ENCODE peak calls at places on chromosomes 13 and 19, in ten cellular contexts. One of them, this sample, is unnamed.

GRCh38 chr13:72174549-72174948 is 307.5 kb upstream of the DACH1 start:
- DNase-seq in choroid plexus epithelial cell: peak; percentile 11
- DNase-seq in body of pancreas: no peak
- DNase-seq in natural killer cell: no peak
- DNase-seq in foreskin keratinocyte: no peak
- DNase-seq in GM12865: no peak
- DNase-seq in cardiac fibroblast: no peak
- DNase-seq in sigmoid colon: no peak
- DNase-seq in foreskin fibroblast: no peak
- DNase-seq in cardiac muscle cell: no peak
- DNase-seq in this sample: no peak

GRCh38 chr19:7252364-7252763 is 41.9 kb downstream of the INSR start:
- DNase-seq in foreskin keratinocyte: no peak
- DNase-seq in body of pancreas: peak; percentile 75
- DNase-seq in GM12865: no peak
- DNase-seq in cardiac fibroblast: no peak
- DNase-seq in cardiac muscle cell: no peak
- DNase-seq in natural killer cell: no peak
- DNase-seq in sigmoid colon: no peak
- DNase-seq in foreskin fibroblast: no peak
- DNase-seq in choroid plexus epithelial cell: no peak
- DNase-seq in this sample: no peak

GRCh38 chr13:46751811-46752635 is 44.9 kb downstream of the ESD start:
- DNase-seq in cardiac muscle cell: no peak
- DNase-seq in natural killer cell: peak; percentile 62
- DNase-seq in foreskin keratinocyte: no peak
- DNase-seq in choroid plexus epithelial cell: peak; percentile 18
- DNase-seq in cardiac fibroblast: no peak
- DNase-seq in foreskin fibroblast: peak; percentile 15
- DNase-seq in body of pancreas: no peak
- DNase-seq in sigmoid colon: no peak
- DNase-seq in GM12865: peak; percentile 43
- DNase-seq in this sample: no peak

GRCh38 chr13:70604448-70604847 is 496.2 kb upstream of the KLHL1 start:
- DNase-seq in body of pancreas: peak; percentile 23
- DNase-seq in natural killer cell: no peak
- DNase-seq in foreskin fibroblast: no peak
- DNase-seq in cardiac fibroblast: no peak
- DNase-seq in sigmoid colon: no peak
- DNase-seq in cardiac muscle cell: peak; percentile 45
- DNase-seq in GM12865: no peak
- DNase-seq in foreskin keratinocyte: no peak
- DNase-seq in choroid plexus epithelial cell: no peak
- DNase-seq in this sample: no peak

GRCh38 chr19:48319647-48320537 is 5.5 kb upstream of the EMP3 start:
- DNase-seq in natural killer cell: peak; percentile 82
- DNase-seq in foreskin fibroblast: peak; percentile 92
- DNase-seq in body of pancreas: peak; percentile 93
- DNase-seq in cardiac fibroblast: peak; percentile 88
- DNase-seq in GM12865: peak; percentile 76
- DNase-seq in foreskin keratinocyte: no peak
- DNase-seq in sigmoid colon: peak; percentile 90
- DNase-seq in choroid plexus epithelial cell: peak; percentile 85
- DNase-seq in cardiac muscle cell: peak; percentile 91
- DNase-seq in this sample: no peak

GRCh38 chr19:33736158-33736557 is 60.5 kb upstream of the KCTD15 start:
- DNase-seq in body of pancreas: no peak
- DNase-seq in choroid plexus epithelial cell: no peak
- DNase-seq in foreskin keratinocyte: no peak
- DNase-seq in cardiac fibroblast: no peak
- DNase-seq in natural killer cell: no peak
- DNase-seq in sigmoid colon: no peak
- DNase-seq in foreskin fibroblast: no peak
- DNase-seq in GM12865: no peak
- DNase-seq in cardiac muscle cell: no peak
- DNase-seq in this sample: no peak

GRCh38 chr19:3440082-3440481 is 40.2 kb downstream of the SMIM24 start:
- DNase-seq in foreskin keratinocyte: no peak
- DNase-seq in GM12865: peak; percentile 68
- DNase-seq in body of pancreas: peak; percentile 57
- DNase-seq in cardiac muscle cell: no peak
- DNase-seq in foreskin fibroblast: peak; percentile 42
- DNase-seq in sigmoid colon: peak; percentile 74
- DNase-seq in choroid plexus epithelial cell: no peak
- DNase-seq in cardiac fibroblast: no peak
- DNase-seq in natural killer cell: peak; percentile 44
- DNase-seq in this sample: no peak

GRCh38 chr13:59261928-59262488 is 901.7 kb downstream of the DIAPH3 start:
- DNase-seq in cardiac muscle cell: peak; percentile 60
- DNase-seq in natural killer cell: no peak
- DNase-seq in choroid plexus epithelial cell: peak; percentile 58
- DNase-seq in foreskin keratinocyte: no peak
- DNase-seq in body of pancreas: no peak
- DNase-seq in sigmoid colon: no peak
- DNase-seq in foreskin fibroblast: no peak
- DNase-seq in GM12865: peak; percentile 9
- DNase-seq in cardiac fibroblast: peak; percentile 44
- DNase-seq in this sample: no peak

GRCh38 chr13:85501616-85502015 is 297.6 kb downstream of the SLITRK6 start:
- DNase-seq in sigmoid colon: no peak
- DNase-seq in cardiac fibroblast: no peak
- DNase-seq in foreskin keratinocyte: no peak
- DNase-seq in cardiac muscle cell: no peak
- DNase-seq in foreskin fibroblast: no peak
- DNase-seq in natural killer cell: no peak
- DNase-seq in choroid plexus epithelial cell: no peak
- DNase-seq in body of pancreas: no peak
- DNase-seq in GM12865: no peak
- DNase-seq in this sample: no peak

GRCh38 chr13:78136966-78137365 is 218.3 kb upstream of the EDNRB start:
- DNase-seq in cardiac muscle cell: no peak
- DNase-seq in sigmoid colon: no peak
- DNase-seq in GM12865: no peak
- DNase-seq in natural killer cell: no peak
- DNase-seq in foreskin fibroblast: no peak
- DNase-seq in foreskin keratinocyte: no peak
- DNase-seq in body of pancreas: no peak
- DNase-seq in cardiac fibroblast: no peak
- DNase-seq in choroid plexus epithelial cell: no peak
- DNase-seq in this sample: no peak

GRCh38 chr13:78138756-78139155 is 220.1 kb upstream of the EDNRB start:
- DNase-seq in foreskin keratinocyte: no peak
- DNase-seq in foreskin fibroblast: no peak
- DNase-seq in sigmoid colon: no peak
- DNase-seq in cardiac muscle cell: no peak
- DNase-seq in cardiac fibroblast: no peak
- DNase-seq in body of pancreas: no peak
- DNase-seq in choroid plexus epithelial cell: no peak
- DNase-seq in GM12865: no peak
- DNase-seq in natural killer cell: no peak
- DNase-seq in this sample: no peak

GRCh38 chr13:78133511-78133910 is 214.9 kb upstream of the EDNRB start:
- DNase-seq in foreskin keratinocyte: no peak
- DNase-seq in sigmoid colon: no peak
- DNase-seq in cardiac fibroblast: no peak
- DNase-seq in body of pancreas: no peak
- DNase-seq in natural killer cell: no peak
- DNase-seq in cardiac muscle cell: no peak
- DNase-seq in foreskin fibroblast: no peak
- DNase-seq in GM12865: no peak
- DNase-seq in choroid plexus epithelial cell: no peak
- DNase-seq in this sample: no peak

GRCh38 chr13:78139765-78140164 is 221.1 kb upstream of the EDNRB start:
- DNase-seq in choroid plexus epithelial cell: no peak
- DNase-seq in cardiac fibroblast: no peak
- DNase-seq in GM12865: no peak
- DNase-seq in foreskin fibroblast: no peak
- DNase-seq in body of pancreas: no peak
- DNase-seq in foreskin keratinocyte: no peak
- DNase-seq in natural killer cell: no peak
- DNase-seq in sigmoid colon: no peak
- DNase-seq in cardiac muscle cell: no peak
- DNase-seq in this sample: no peak

DNA sequence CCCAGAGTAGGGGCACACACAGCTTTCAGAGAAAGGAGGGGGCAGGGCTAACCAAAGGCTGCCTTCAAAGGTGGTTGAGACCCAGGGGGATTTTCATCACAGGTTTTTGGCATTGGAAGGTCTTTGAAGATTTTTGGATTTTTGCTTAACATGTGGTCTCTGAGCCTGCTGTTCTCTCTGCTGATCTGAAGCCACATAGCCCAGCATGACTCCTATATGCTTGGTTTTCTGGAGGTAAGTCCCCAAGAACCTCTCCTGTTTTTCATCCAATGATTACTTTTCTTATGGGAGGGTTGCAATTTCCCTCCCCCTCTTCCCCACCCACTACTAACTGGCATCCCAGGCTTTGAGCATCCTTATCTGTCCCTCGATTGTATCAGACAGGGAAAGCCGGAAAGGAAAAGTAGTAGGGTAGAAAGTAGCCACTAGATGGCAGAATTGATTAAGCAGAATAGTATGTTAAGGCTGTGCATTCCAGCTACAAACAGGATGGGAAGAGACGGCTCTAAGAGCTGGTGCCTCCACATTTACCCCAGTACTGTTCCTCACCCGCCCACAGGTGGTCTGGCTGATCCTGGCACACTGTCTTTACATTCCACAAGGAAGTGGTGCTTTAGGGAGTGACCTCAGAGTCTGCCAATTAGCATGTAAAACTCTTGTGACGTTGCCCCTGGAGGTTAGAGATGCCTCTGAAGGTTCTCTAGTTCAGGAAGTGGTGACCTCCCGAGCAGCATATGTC is 218.9 kb upstream of the EDNRB start:
- DNase-seq in foreskin fibroblast: peak; percentile 70
- DNase-seq in natural killer cell: no peak
- DNase-seq in foreskin keratinocyte: peak; percentile 66
- DNase-seq in choroid plexus epithelial cell: peak; percentile 81
- DNase-seq in cardiac fibroblast: peak; percentile 71
- DNase-seq in cardiac muscle cell: peak; percentile 73
- DNase-seq in GM12865: peak; percentile 65
- DNase-seq in sigmoid colon: no peak
- DNase-seq in body of pancreas: no peak
- DNase-seq in this sample: peak; percentile 25
- TF ChIP-seq CTCF in foreskin fibroblast: peak; percentile 75
- TF ChIP-seq CTCF in natural killer cell: peak; percentile 57
- TF ChIP-seq CTCF in foreskin keratinocyte: peak; percentile 81
- TF ChIP-seq CTCF in choroid plexus epithelial cell: peak; percentile 78
- TF ChIP-seq CTCF in cardiac fibroblast: peak; percentile 69
- TF ChIP-seq CTCF in cardiac muscle cell: peak; percentile 70
- TF ChIP-seq CTCF in GM12865: peak; percentile 68
- TF ChIP-seq CTCF in sigmoid colon: peak; percentile 63
- TF ChIP-seq CTCF in body of pancreas: peak; percentile 55
- TF ChIP-seq CTCF in this sample: peak; percentile 70

GRCh38 chr19:12696366-12697335 is at the start of gene FBXW9:
- DNase-seq in foreskin keratinocyte: peak; percentile 83
- DNase-seq in natural killer cell: peak; percentile 99
- DNase-seq in choroid plexus epithelial cell: peak; percentile 97
- DNase-seq in GM12865: peak; percentile 98
- DNase-seq in sigmoid colon: peak; percentile 98
- DNase-seq in body of pancreas: peak; percentile 98
- DNase-seq in cardiac muscle cell: peak; percentile 93
- DNase-seq in cardiac fibroblast: peak; percentile 97
- DNase-seq in foreskin fibroblast: peak; percentile 98
- DNase-seq in this sample: peak; percentile 85
- TF ChIP-seq CTCF in foreskin keratinocyte: no peak
- TF ChIP-seq CTCF in natural killer cell: no peak
- TF ChIP-seq CTCF in choroid plexus epithelial cell: no peak
- TF ChIP-seq CTCF in GM12865: no peak
- TF ChIP-seq CTCF in sigmoid colon: no peak
- TF ChIP-seq CTCF in body of pancreas: no peak
- TF ChIP-seq CTCF in cardiac muscle cell: no peak
- TF ChIP-seq CTCF in cardiac fibroblast: no peak
- TF ChIP-seq CTCF in foreskin fibroblast: no peak
- TF ChIP-seq CTCF in this sample: no peak

DNA sequence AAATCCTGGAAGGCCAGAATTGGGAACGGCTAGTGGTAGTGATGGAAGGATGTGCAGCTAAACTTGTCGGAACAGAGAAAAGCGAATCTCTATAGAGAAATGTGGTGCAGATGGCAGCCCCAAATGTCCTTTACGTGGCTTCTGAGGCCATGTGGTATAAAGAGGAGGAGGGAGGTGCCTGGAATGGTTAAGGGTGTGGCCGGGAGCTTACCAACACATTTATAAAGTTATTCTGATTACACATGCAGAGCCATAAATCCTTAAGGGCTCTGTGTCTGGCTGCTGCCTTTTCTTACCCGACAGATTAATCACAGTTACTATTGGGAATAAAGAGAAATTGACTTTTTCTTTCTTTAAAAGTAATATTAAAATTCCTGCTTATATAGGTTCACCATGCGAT is 190.1 kb downstream of the OXGR1 start:
- DNase-seq in sigmoid colon: no peak
- DNase-seq in choroid plexus epithelial cell: no peak
- DNase-seq in foreskin fibroblast: no peak
- DNase-seq in body of pancreas: no peak
- DNase-seq in GM12865: no peak
- DNase-seq in natural killer cell: no peak
- DNase-seq in cardiac muscle cell: no peak
- DNase-seq in cardiac fibroblast: no peak
- DNase-seq in foreskin keratinocyte: no peak
- DNase-seq in this sample: no peak
- TF ChIP-seq CTCF in sigmoid colon: no peak
- TF ChIP-seq CTCF in choroid plexus epithelial cell: no peak
- TF ChIP-seq CTCF in foreskin fibroblast: no peak
- TF ChIP-seq CTCF in body of pancreas: no peak
- TF ChIP-seq CTCF in GM12865: no peak
- TF ChIP-seq CTCF in natural killer cell: no peak
- TF ChIP-seq CTCF in cardiac muscle cell: no peak
- TF ChIP-seq CTCF in cardiac fibroblast: no peak
- TF ChIP-seq CTCF in foreskin keratinocyte: no peak
- TF ChIP-seq CTCF in this sample: no peak

GRCh38 chr13:52665325-52665724 is 12.7 kb downstream of the SUGT1 start:
- DNase-seq in body of pancreas: no peak
- DNase-seq in foreskin keratinocyte: peak; percentile 41
- DNase-seq in natural killer cell: no peak
- DNase-seq in sigmoid colon: no peak
- DNase-seq in choroid plexus epithelial cell: peak; percentile 55
- DNase-seq in cardiac muscle cell: peak; percentile 9
- DNase-seq in foreskin fibroblast: peak; percentile 27
- DNase-seq in GM12865: peak; percentile 22
- DNase-seq in cardiac fibroblast: peak; percentile 47
- DNase-seq in this sample: no peak

GRCh38 chr13:52670726-52671125 is 18.1 kb downstream of the SUGT1 start:
- DNase-seq in sigmoid colon: no peak
- DNase-seq in GM12865: no peak
- DNase-seq in cardiac fibroblast: no peak
- DNase-seq in natural killer cell: no peak
- DNase-seq in choroid plexus epithelial cell: no peak
- DNase-seq in body of pancreas: no peak
- DNase-seq in cardiac muscle cell: no peak
- DNase-seq in foreskin keratinocyte: no peak
- DNase-seq in foreskin fibroblast: no peak
- DNase-seq in this sample: no peak

GRCh38 chr13:52664269-52664668 is 11.6 kb downstream of the SUGT1 start:
- DNase-seq in choroid plexus epithelial cell: no peak
- DNase-seq in foreskin keratinocyte: no peak
- DNase-seq in cardiac fibroblast: no peak
- DNase-seq in natural killer cell: no peak
- DNase-seq in GM12865: no peak
- DNase-seq in sigmoid colon: no peak
- DNase-seq in foreskin fibroblast: no peak
- DNase-seq in cardiac muscle cell: no peak
- DNase-seq in body of pancreas: no peak
- DNase-seq in this sample: no peak

GRCh38 chr13:52669677-52670076 is 17.0 kb downstream of the SUGT1 start:
- DNase-seq in cardiac muscle cell: no peak
- DNase-seq in body of pancreas: no peak
- DNase-seq in natural killer cell: no peak
- DNase-seq in foreskin fibroblast: no peak
- DNase-seq in choroid plexus epithelial cell: no peak
- DNase-seq in sigmoid colon: no peak
- DNase-seq in foreskin keratinocyte: no peak
- DNase-seq in cardiac fibroblast: no peak
- DNase-seq in GM12865: no peak
- DNase-seq in this sample: no peak
- TF ChIP-seq CTCF in cardiac muscle cell: no peak
- TF ChIP-seq CTCF in body of pancreas: no peak
- TF ChIP-seq CTCF in natural killer cell: no peak
- TF ChIP-seq CTCF in foreskin fibroblast: no peak
- TF ChIP-seq CTCF in choroid plexus epithelial cell: peak; percentile 11
- TF ChIP-seq CTCF in sigmoid colon: no peak
- TF ChIP-seq CTCF in foreskin keratinocyte: peak; percentile 12
- TF ChIP-seq CTCF in cardiac fibroblast: no peak
- TF ChIP-seq CTCF in GM12865: no peak
- TF ChIP-seq CTCF in this sample: no peak

This sample was measured in LNCaP clone FGC.